ENCODE peak calls at places on chromosomes 6 and 20, in four cellular contexts. F is NCI-H1105 treated with DMSO at 0.1 percent for 48 hours; G is mammary epithelial cell; W is activated naive CD8-positive, alpha-beta T cell treated with anti-CD3 and anti-CD28 coated beads, Interleukin-2, amount 50 U/mL, for 24 hours. R is an unnamed sample.

GRCh38 chr6:155128971-155129370 is 133.9 kb downstream of the TIAM2 start:
- DNase-seq in W (no peak), G (no peak), F (no peak), R (no peak)

GRCh38 chr6:107657755-107658461 is 166.2 kb downstream of the SCML4 start:
- DNase-seq in G (no peak), W (peak), F (no peak), R (no peak)

GRCh38 chr20:41769650-41770049 is 151.5 kb upstream of the CHD6 start:
- DNase-seq in G (no peak), F (no peak), W (no peak), R (no peak)

GRCh38 chr6:82017773-82018172 is 229.8 kb downstream of the IBTK start:
- DNase-seq in F (no peak), W (no peak), G (no peak), R (no peak)

GRCh38 chr6:82687855-82688254 is 324.2 kb downstream of the TPBG start:
- DNase-seq in F (no peak), G (no peak), W (no peak), R (no peak)

GRCh38 chr6:106360989-106361430 is 493 bp downstream of the CRYBG1 start:
- DNase-seq in F (peak), W (peak), G (peak), R (no peak)

GRCh38 chr20:36491901-36492617 is 49.3 kb upstream of the MYL9 start:
- DNase-seq in G (peak), W (peak), F (no peak), R (no peak)

GRCh38 chr6:158150701-158151100 is 17.4 kb downstream of the SERAC1 start:
- DNase-seq in W (no peak), F (no peak), G (no peak), R (no peak)

GRCh38 chr6:42714098-42714761 is 8.2 kb downstream of the PRPH2 start:
- DNase-seq in G (peak), F (no peak), W (no peak), R (peak)

R was measured in renal cortical epithelial cell.